ENCODE peak calls at places on chromosomes 16 and 17, in ten cellular contexts. P, W, Z, X, O, L, F, G, C and E are unnamed samples.

GRCh38 chr17:19244357-19244756 is 7.2 kb downstream of the EPN2 start:
- DNase-seq in P (no peak), W (no peak), Z (no peak), X (no peak), O (no peak), L (no peak), F (no peak), G (no peak), C (no peak), E (no peak)

GRCh38 chr17:80259642-80260535 is 763 bp upstream of the RNF213 start:
- DNase-seq in P (peak), W (peak), Z (peak), X (peak), O (peak), L (peak), F (peak), G (peak), C (peak), E (peak)

GRCh38 chr16:86218479-86219170 is 291.7 kb upstream of the FOXF1 start:
- DNase-seq in P (no peak), W (no peak), Z (no peak), X (no peak), O (no peak), L (no peak), F (no peak), G (no peak), C (no peak), E (no peak)

GRCh38 chr16:86823895-86824671 is 245.7 kb downstream of the FOXL1 start:
- DNase-seq in P (peak), W (peak), Z (no peak), X (no peak), O (peak), L (peak), F (peak), G (peak), C (peak), E (no peak)

GRCh38 chr17:43627657-43628650 is 33.8 kb downstream of the MEOX1 start:
- DNase-seq in P (no peak), W (no peak), Z (no peak), X (no peak), O (no peak), L (no peak), F (no peak), G (no peak), C (peak), E (no peak)

GRCh38 chr16:88759245-88759975 is 25.6 kb downstream of the PIEZO1 start:
- DNase-seq in P (no peak), W (no peak), Z (no peak), X (no peak), O (no peak), L (no peak), F (no peak), G (no peak), C (peak), E (no peak)

GRCh38 chr17:41792835-41793748 is 6.6 kb upstream of the JUP start:
- DNase-seq in P (no peak), W (no peak), Z (peak), X (peak), O (peak), L (no peak), F (peak), G (peak), C (peak), E (no peak)

GRCh38 chr17:77319211-77320031 is 178.7 kb downstream of the SEC14L1 start:
- DNase-seq in P (peak), W (peak), Z (peak), X (peak), O (peak), L (peak), F (peak), G (peak), C (peak), E (peak)

GRCh38 chr17:27989046-27989445 is 53.4 kb upstream of the NLK start:
- DNase-seq in P (no peak), W (no peak), Z (no peak), X (no peak), O (no peak), L (no peak), F (peak), G (peak), C (no peak), E (no peak)

GRCh38 chr16:23296994-23297393 is 5.1 kb upstream of the SCNN1B start:
- DNase-seq in P (no peak), W (no peak), Z (peak), X (peak), O (peak), L (no peak), F (peak), G (no peak), C (no peak), E (peak)

GRCh38 chr16:52747196-52747595 is 200.3 kb upstream of the TOX3 start:
- DNase-seq in P (no peak), W (no peak), Z (no peak), X (no peak), O (no peak), L (no peak), F (no peak), G (no peak), C (no peak), E (no peak)

GRCh38 chr16:84729716-84730320 is 30.0 kb downstream of the USP10 start:
- DNase-seq in P (no peak), W (no peak), Z (no peak), X (no peak), O (no peak), L (no peak), F (peak), G (peak), C (peak), E (no peak)

GRCh38 chr16:69328854-69329316 is 1.5 kb downstream of the PDF start:
- DNase-seq in P (peak), W (peak), Z (no peak), X (no peak), O (no peak), L (no peak), F (peak), G (peak), C (no peak), E (no peak)